ENCODE peak calls at places on chromosomes 16 and 17, in four cellular contexts. One of them, this sample, is unnamed.

GRCh38 chr16:5619314-5619713 is 521.7 kb upstream of the EEF2KMT start:
- DNase-seq in stomach: no peak
- DNase-seq in kidney: no peak
- DNase-seq in endothelial cell: no peak
- DNase-seq in this sample: no peak

GRCh38 chr16:787978-788398 is at the start of gene RPUSD1:
- DNase-seq in stomach: no peak
- DNase-seq in kidney: no peak
- DNase-seq in endothelial cell: no peak
- DNase-seq in this sample: no peak

GRCh38 chr17:49972486-49973270 is 3.7 kb downstream of the DLX4 start:
- DNase-seq in stomach: no peak
- DNase-seq in kidney: no peak
- DNase-seq in endothelial cell: no peak
- DNase-seq in this sample: no peak

GRCh38 chr17:75496005-75496404 is 19.3 kb downstream of the CASKIN2 start:
- DNase-seq in stomach: no peak
- DNase-seq in kidney: no peak
- DNase-seq in endothelial cell: no peak
- DNase-seq in this sample: no peak

GRCh38 chr17:55601874-55602364 is 90.7 kb upstream of the SMIM36 start:
- DNase-seq in stomach: no peak
- DNase-seq in kidney: no peak
- DNase-seq in endothelial cell: peak
- DNase-seq in this sample: no peak

GRCh38 chr16:68066763-68067162 is 18.4 kb upstream of the NFATC3 start:
- DNase-seq in stomach: no peak
- DNase-seq in kidney: no peak
- DNase-seq in endothelial cell: no peak
- DNase-seq in this sample: no peak

GRCh38 chr17:39132192-39132600 is 19.2 kb downstream of the PLXDC1 start:
- DNase-seq in stomach: no peak
- DNase-seq in kidney: no peak
- DNase-seq in endothelial cell: no peak
- DNase-seq in this sample: no peak

GRCh38 chr17:45410144-45411091 is 22.3 kb downstream of the ARHGAP27 start:
- DNase-seq in stomach: no peak
- DNase-seq in kidney: peak
- DNase-seq in endothelial cell: peak
- DNase-seq in this sample: peak

GRCh38 chr16:55389426-55390073 is 65.5 kb downstream of the IRX6 start:
- DNase-seq in stomach: no peak
- DNase-seq in kidney: no peak
- DNase-seq in endothelial cell: no peak
- DNase-seq in this sample: no peak

GRCh38 chr17:52048503-52048902 is 110.0 kb downstream of the CA10 start:
- DNase-seq in stomach: no peak
- DNase-seq in kidney: no peak
- DNase-seq in endothelial cell: no peak
- DNase-seq in this sample: no peak

GRCh38 chr17:75774988-75775668 is 9.5 kb upstream of the UNK start:
- DNase-seq in stomach: no peak
- DNase-seq in kidney: peak
- DNase-seq in endothelial cell: no peak
- DNase-seq in this sample: no peak

GRCh38 chr16:58027341-58028167 is 2.0 kb downstream of the MMP15 start:
- DNase-seq in stomach: peak
- DNase-seq in kidney: peak
- DNase-seq in endothelial cell: no peak
- DNase-seq in this sample: peak

GRCh38 chr17:80259642-80260535 is 763 bp upstream of the RNF213 start:
- DNase-seq in stomach: peak
- DNase-seq in kidney: peak
- DNase-seq in endothelial cell: peak
- DNase-seq in this sample: no peak

GRCh38 chr17:13777003-13777402 is 175.3 kb upstream of the HS3ST3A1 start:
- DNase-seq in stomach: no peak
- DNase-seq in kidney: no peak
- DNase-seq in endothelial cell: no peak
- DNase-seq in this sample: no peak

GRCh38 chr17:47961406-47961805 is 3.7 kb upstream of the PRR15L start:
- DNase-seq in stomach: no peak
- DNase-seq in kidney: no peak
- DNase-seq in endothelial cell: no peak
- DNase-seq in this sample: no peak

GRCh38 chr16:51880776-51881175 is 666.2 kb downstream of the TOX3 start:
- DNase-seq in stomach: no peak
- DNase-seq in kidney: no peak
- DNase-seq in endothelial cell: no peak
- DNase-seq in this sample: no peak

GRCh38 chr17:81285179-81285878 is 9.8 kb downstream of the SLC38A10 start:
- DNase-seq in stomach: peak
- DNase-seq in kidney: peak
- DNase-seq in endothelial cell: peak
- DNase-seq in this sample: no peak

GRCh38 chr16:57186630-57187507 is 740 bp downstream of the RSPRY1 start:
- DNase-seq in stomach: no peak
- DNase-seq in kidney: no peak
- DNase-seq in endothelial cell: peak
- DNase-seq in this sample: no peak

GRCh38 chr17:63398680-63399079 is 47.4 kb downstream of the CYB561 start:
- DNase-seq in stomach: no peak
- DNase-seq in kidney: no peak
- DNase-seq in endothelial cell: no peak
- DNase-seq in this sample: no peak

GRCh38 chr17:7215136-7215638 is 4.4 kb downstream of the DLG4 start:
- DNase-seq in stomach: peak
- DNase-seq in kidney: peak
- DNase-seq in endothelial cell: no peak
- DNase-seq in this sample: no peak
- TF ChIP-seq CTCF in stomach: no peak
- TF ChIP-seq CTCF in kidney: no peak
- TF ChIP-seq CTCF in endothelial cell: no peak
- TF ChIP-seq CTCF in this sample: peak

GRCh38 chr17:73247728-73248127 is 14.0 kb downstream of the CPSF4L start:
- DNase-seq in stomach: no peak
- DNase-seq in kidney: no peak
- DNase-seq in endothelial cell: no peak
- DNase-seq in this sample: no peak
- TF ChIP-seq CTCF in stomach: no peak
- TF ChIP-seq CTCF in kidney: peak
- TF ChIP-seq CTCF in endothelial cell: no peak
- TF ChIP-seq CTCF in this sample: peak

DNA sequence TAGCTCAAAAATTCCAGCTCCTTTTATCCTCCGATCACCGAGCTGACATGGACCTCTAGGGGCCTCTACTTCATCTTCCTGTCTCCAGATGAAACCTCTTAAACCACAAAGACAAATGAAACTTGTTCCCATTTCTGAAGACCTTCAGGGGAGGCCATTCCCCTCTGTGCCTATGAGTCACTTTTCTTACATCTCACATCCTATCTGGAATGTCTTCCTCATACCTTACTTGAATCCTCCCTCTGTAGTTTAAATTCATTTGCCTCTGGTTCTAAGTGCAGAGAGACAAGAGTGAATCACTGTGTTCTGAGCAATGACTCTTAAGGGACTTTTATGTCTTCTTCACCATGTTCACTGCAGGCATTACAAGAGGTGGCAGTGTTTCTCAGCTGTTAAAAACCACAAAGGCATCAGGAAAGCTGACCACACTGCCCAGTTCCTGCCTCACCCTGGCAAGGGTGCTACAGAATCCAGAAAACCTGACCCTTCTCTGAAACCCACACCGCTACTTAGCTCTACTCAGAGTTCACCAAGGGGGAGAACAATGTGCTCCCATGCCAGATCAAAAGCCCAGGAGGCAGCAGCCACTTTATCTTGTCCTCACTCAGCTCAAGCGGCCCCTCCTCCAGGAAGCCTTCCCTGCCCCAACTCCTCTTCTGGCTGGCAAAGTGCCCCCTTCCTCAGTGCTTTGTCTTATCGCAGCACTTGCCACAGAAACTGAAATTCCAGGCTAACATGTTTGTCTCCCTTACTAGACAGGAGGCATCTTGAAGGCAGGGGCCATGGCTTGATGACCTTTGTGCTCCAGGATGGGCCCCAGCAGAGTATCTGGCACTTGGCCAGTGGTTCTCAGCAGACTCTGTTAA is 6.4 kb downstream of the CUEDC1 start:
- DNase-seq in stomach: no peak
- DNase-seq in kidney: peak
- DNase-seq in endothelial cell: no peak
- DNase-seq in this sample: no peak
- TF ChIP-seq CTCF in stomach: no peak
- TF ChIP-seq CTCF in kidney: no peak
- TF ChIP-seq CTCF in endothelial cell: no peak
- TF ChIP-seq CTCF in this sample: peak

GRCh38 chr16:72284042-72284789 is 112.3 kb upstream of the PMFBP1 start:
- DNase-seq in stomach: no peak
- DNase-seq in kidney: no peak
- DNase-seq in endothelial cell: no peak
- DNase-seq in this sample: no peak
- TF ChIP-seq CTCF in stomach: no peak
- TF ChIP-seq CTCF in kidney: no peak
- TF ChIP-seq CTCF in endothelial cell: no peak
- TF ChIP-seq CTCF in this sample: no peak

GRCh38 chr16:23678430-23679273 is at the start of gene PLK1:
- DNase-seq in stomach: peak
- DNase-seq in kidney: peak
- DNase-seq in endothelial cell: peak
- DNase-seq in this sample: no peak
- TF ChIP-seq CTCF in stomach: no peak
- TF ChIP-seq CTCF in kidney: no peak
- TF ChIP-seq CTCF in endothelial cell: no peak
- TF ChIP-seq CTCF in this sample: peak